ENCODE peak calls at places on chromosomes 2 and 18, in ten cellular contexts. One of them, this sample, is unnamed.

GRCh38 chr2:110678457-110679336 is 834 bp upstream of the BUB1 start:
- DNase-seq in foreskin fibroblast: no peak
- DNase-seq in kidney epithelial cell: no peak
- DNase-seq in neural crest cell: peak
- DNase-seq in nephron progenitor cell: peak
- DNase-seq in AG10803: peak
- DNase-seq in fibroblast of villous mesenchyme: peak
- DNase-seq in fibroblast of mammary gland: no peak
- DNase-seq in upper lobe of right lung: peak
- DNase-seq in progenitor cell of endocrine pancreas: no peak
- DNase-seq in this sample: peak

GRCh38 chr2:163665051-163665450 is 70.8 kb downstream of the FIGN start:
- DNase-seq in foreskin fibroblast: no peak
- DNase-seq in kidney epithelial cell: no peak
- DNase-seq in neural crest cell: no peak
- DNase-seq in nephron progenitor cell: no peak
- DNase-seq in AG10803: no peak
- DNase-seq in fibroblast of villous mesenchyme: no peak
- DNase-seq in fibroblast of mammary gland: no peak
- DNase-seq in upper lobe of right lung: no peak
- DNase-seq in progenitor cell of endocrine pancreas: no peak
- DNase-seq in this sample: no peak

GRCh38 chr2:56191617-56192016 is 7.8 kb downstream of the CCDC85A start:
- DNase-seq in foreskin fibroblast: no peak
- DNase-seq in kidney epithelial cell: no peak
- DNase-seq in neural crest cell: no peak
- DNase-seq in nephron progenitor cell: peak
- DNase-seq in AG10803: peak
- DNase-seq in fibroblast of villous mesenchyme: peak
- DNase-seq in fibroblast of mammary gland: peak
- DNase-seq in upper lobe of right lung: no peak
- DNase-seq in progenitor cell of endocrine pancreas: no peak
- DNase-seq in this sample: no peak

GRCh38 chr2:224838335-224838734 is 122.2 kb upstream of the CCDC195 start:
- DNase-seq in foreskin fibroblast: peak
- DNase-seq in kidney epithelial cell: no peak
- DNase-seq in neural crest cell: no peak
- DNase-seq in nephron progenitor cell: no peak
- DNase-seq in AG10803: peak
- DNase-seq in fibroblast of villous mesenchyme: peak
- DNase-seq in fibroblast of mammary gland: peak
- DNase-seq in upper lobe of right lung: no peak
- DNase-seq in progenitor cell of endocrine pancreas: no peak
- DNase-seq in this sample: no peak

GRCh38 chr2:19503915-19504314 is 145.5 kb upstream of the OSR1 start:
- DNase-seq in foreskin fibroblast: no peak
- DNase-seq in kidney epithelial cell: no peak
- DNase-seq in neural crest cell: no peak
- DNase-seq in nephron progenitor cell: no peak
- DNase-seq in AG10803: no peak
- DNase-seq in fibroblast of villous mesenchyme: no peak
- DNase-seq in fibroblast of mammary gland: no peak
- DNase-seq in upper lobe of right lung: no peak
- DNase-seq in progenitor cell of endocrine pancreas: no peak
- DNase-seq in this sample: no peak

GRCh38 chr2:110866496-110866895 is 134.1 kb downstream of the ACOXL start:
- DNase-seq in foreskin fibroblast: no peak
- DNase-seq in kidney epithelial cell: no peak
- DNase-seq in neural crest cell: no peak
- DNase-seq in nephron progenitor cell: no peak
- DNase-seq in AG10803: no peak
- DNase-seq in fibroblast of villous mesenchyme: no peak
- DNase-seq in fibroblast of mammary gland: no peak
- DNase-seq in upper lobe of right lung: no peak
- DNase-seq in progenitor cell of endocrine pancreas: no peak
- DNase-seq in this sample: no peak

GRCh38 chr2:36357506-36358316 is 2.1 kb downstream of the CRIM1 start:
- DNase-seq in foreskin fibroblast: peak
- DNase-seq in kidney epithelial cell: peak
- DNase-seq in neural crest cell: peak
- DNase-seq in nephron progenitor cell: peak
- DNase-seq in AG10803: peak
- DNase-seq in fibroblast of villous mesenchyme: peak
- DNase-seq in fibroblast of mammary gland: peak
- DNase-seq in upper lobe of right lung: no peak
- DNase-seq in progenitor cell of endocrine pancreas: no peak
- DNase-seq in this sample: no peak

GRCh38 chr18:379665-380356 is 112.0 kb upstream of the THOC1 start:
- DNase-seq in foreskin fibroblast: no peak
- DNase-seq in kidney epithelial cell: no peak
- DNase-seq in neural crest cell: no peak
- DNase-seq in nephron progenitor cell: peak
- DNase-seq in AG10803: no peak
- DNase-seq in fibroblast of villous mesenchyme: peak
- DNase-seq in fibroblast of mammary gland: no peak
- DNase-seq in upper lobe of right lung: peak
- DNase-seq in progenitor cell of endocrine pancreas: no peak
- DNase-seq in this sample: no peak

GRCh38 chr2:37376421-37377186 is 32.2 kb downstream of the QPCT start:
- DNase-seq in foreskin fibroblast: peak
- DNase-seq in kidney epithelial cell: no peak
- DNase-seq in neural crest cell: no peak
- DNase-seq in nephron progenitor cell: no peak
- DNase-seq in AG10803: peak
- DNase-seq in fibroblast of villous mesenchyme: peak
- DNase-seq in fibroblast of mammary gland: peak
- DNase-seq in upper lobe of right lung: no peak
- DNase-seq in progenitor cell of endocrine pancreas: no peak
- DNase-seq in this sample: peak

GRCh38 chr2:16067444-16068232 is 127.3 kb downstream of the MYCN start:
- DNase-seq in foreskin fibroblast: no peak
- DNase-seq in kidney epithelial cell: no peak
- DNase-seq in neural crest cell: no peak
- DNase-seq in nephron progenitor cell: no peak
- DNase-seq in AG10803: no peak
- DNase-seq in fibroblast of villous mesenchyme: no peak
- DNase-seq in fibroblast of mammary gland: no peak
- DNase-seq in upper lobe of right lung: no peak
- DNase-seq in progenitor cell of endocrine pancreas: no peak
- DNase-seq in this sample: no peak

GRCh38 chr2:159070235-159070634 is 101.8 kb downstream of the TANC1 start:
- DNase-seq in foreskin fibroblast: no peak
- DNase-seq in kidney epithelial cell: no peak
- DNase-seq in neural crest cell: no peak
- DNase-seq in nephron progenitor cell: no peak
- DNase-seq in AG10803: no peak
- DNase-seq in fibroblast of villous mesenchyme: no peak
- DNase-seq in fibroblast of mammary gland: no peak
- DNase-seq in upper lobe of right lung: no peak
- DNase-seq in progenitor cell of endocrine pancreas: no peak
- DNase-seq in this sample: no peak

GRCh38 chr2:233556756-233557736 is 9.5 kb downstream of the USP40 start:
- DNase-seq in foreskin fibroblast: peak
- DNase-seq in kidney epithelial cell: peak
- DNase-seq in neural crest cell: no peak
- DNase-seq in nephron progenitor cell: no peak
- DNase-seq in AG10803: peak
- DNase-seq in fibroblast of villous mesenchyme: peak
- DNase-seq in fibroblast of mammary gland: peak
- DNase-seq in upper lobe of right lung: no peak
- DNase-seq in progenitor cell of endocrine pancreas: no peak
- DNase-seq in this sample: no peak

GRCh38 chr2:134310450-134311079 is 56.7 kb downstream of the MGAT5 start:
- DNase-seq in foreskin fibroblast: no peak
- DNase-seq in kidney epithelial cell: no peak
- DNase-seq in neural crest cell: no peak
- DNase-seq in nephron progenitor cell: no peak
- DNase-seq in AG10803: peak
- DNase-seq in fibroblast of villous mesenchyme: no peak
- DNase-seq in fibroblast of mammary gland: peak
- DNase-seq in upper lobe of right lung: no peak
- DNase-seq in progenitor cell of endocrine pancreas: no peak
- DNase-seq in this sample: no peak

GRCh38 chr2:226943862-226944610 is 108.2 kb downstream of the RHBDD1 start:
- DNase-seq in foreskin fibroblast: no peak
- DNase-seq in kidney epithelial cell: no peak
- DNase-seq in neural crest cell: no peak
- DNase-seq in nephron progenitor cell: no peak
- DNase-seq in AG10803: no peak
- DNase-seq in fibroblast of villous mesenchyme: no peak
- DNase-seq in fibroblast of mammary gland: no peak
- DNase-seq in upper lobe of right lung: no peak
- DNase-seq in progenitor cell of endocrine pancreas: no peak
- DNase-seq in this sample: no peak
- TF ChIP-seq CTCF in foreskin fibroblast: no peak
- TF ChIP-seq CTCF in kidney epithelial cell: no peak
- TF ChIP-seq CTCF in neural crest cell: no peak
- TF ChIP-seq CTCF in nephron progenitor cell: no peak
- TF ChIP-seq CTCF in AG10803: no peak
- TF ChIP-seq CTCF in fibroblast of villous mesenchyme: no peak
- TF ChIP-seq CTCF in fibroblast of mammary gland: no peak
- TF ChIP-seq CTCF in upper lobe of right lung: no peak
- TF ChIP-seq CTCF in progenitor cell of endocrine pancreas: no peak
- TF ChIP-seq CTCF in this sample: no peak

GRCh38 chr2:30224147-30224546 is 7.2 kb upstream of the LBH start:
- DNase-seq in foreskin fibroblast: no peak
- DNase-seq in kidney epithelial cell: no peak
- DNase-seq in neural crest cell: no peak
- DNase-seq in nephron progenitor cell: no peak
- DNase-seq in AG10803: no peak
- DNase-seq in fibroblast of villous mesenchyme: no peak
- DNase-seq in fibroblast of mammary gland: no peak
- DNase-seq in upper lobe of right lung: no peak
- DNase-seq in progenitor cell of endocrine pancreas: no peak
- DNase-seq in this sample: no peak

GRCh38 chr2:30225131-30225762 is 6.1 kb upstream of the LBH start:
- DNase-seq in foreskin fibroblast: no peak
- DNase-seq in kidney epithelial cell: no peak
- DNase-seq in neural crest cell: no peak
- DNase-seq in nephron progenitor cell: peak
- DNase-seq in AG10803: peak
- DNase-seq in fibroblast of villous mesenchyme: peak
- DNase-seq in fibroblast of mammary gland: peak
- DNase-seq in upper lobe of right lung: no peak
- DNase-seq in progenitor cell of endocrine pancreas: no peak
- DNase-seq in this sample: no peak

GRCh38 chr2:30222636-30223360 is 8.5 kb upstream of the LBH start:
- DNase-seq in foreskin fibroblast: no peak
- DNase-seq in kidney epithelial cell: no peak
- DNase-seq in neural crest cell: no peak
- DNase-seq in nephron progenitor cell: no peak
- DNase-seq in AG10803: no peak
- DNase-seq in fibroblast of villous mesenchyme: no peak
- DNase-seq in fibroblast of mammary gland: no peak
- DNase-seq in upper lobe of right lung: no peak
- DNase-seq in progenitor cell of endocrine pancreas: no peak
- DNase-seq in this sample: no peak

GRCh38 chr2:30222031-30222430 is 9.3 kb upstream of the LBH start:
- DNase-seq in foreskin fibroblast: no peak
- DNase-seq in kidney epithelial cell: no peak
- DNase-seq in neural crest cell: no peak
- DNase-seq in nephron progenitor cell: no peak
- DNase-seq in AG10803: no peak
- DNase-seq in fibroblast of villous mesenchyme: no peak
- DNase-seq in fibroblast of mammary gland: no peak
- DNase-seq in upper lobe of right lung: no peak
- DNase-seq in progenitor cell of endocrine pancreas: no peak
- DNase-seq in this sample: no peak

GRCh38 chr2:30223413-30223874 is 7.9 kb upstream of the LBH start:
- DNase-seq in foreskin fibroblast: no peak
- DNase-seq in kidney epithelial cell: no peak
- DNase-seq in neural crest cell: no peak
- DNase-seq in nephron progenitor cell: no peak
- DNase-seq in AG10803: no peak
- DNase-seq in fibroblast of villous mesenchyme: no peak
- DNase-seq in fibroblast of mammary gland: no peak
- DNase-seq in upper lobe of right lung: no peak
- DNase-seq in progenitor cell of endocrine pancreas: no peak
- DNase-seq in this sample: no peak
- TF ChIP-seq CTCF in foreskin fibroblast: no peak
- TF ChIP-seq CTCF in kidney epithelial cell: no peak
- TF ChIP-seq CTCF in neural crest cell: no peak
- TF ChIP-seq CTCF in nephron progenitor cell: no peak
- TF ChIP-seq CTCF in AG10803: no peak
- TF ChIP-seq CTCF in fibroblast of villous mesenchyme: no peak
- TF ChIP-seq CTCF in fibroblast of mammary gland: no peak
- TF ChIP-seq CTCF in upper lobe of right lung: no peak
- TF ChIP-seq CTCF in progenitor cell of endocrine pancreas: no peak
- TF ChIP-seq CTCF in this sample: no peak

GRCh38 chr2:41414486-41415230 is 633.2 kb upstream of the PKDCC start:
- DNase-seq in foreskin fibroblast: no peak
- DNase-seq in kidney epithelial cell: no peak
- DNase-seq in neural crest cell: peak
- DNase-seq in nephron progenitor cell: peak
- DNase-seq in AG10803: peak
- DNase-seq in fibroblast of villous mesenchyme: peak
- DNase-seq in fibroblast of mammary gland: peak
- DNase-seq in upper lobe of right lung: no peak
- DNase-seq in progenitor cell of endocrine pancreas: no peak
- DNase-seq in this sample: no peak
- TF ChIP-seq CTCF in foreskin fibroblast: peak
- TF ChIP-seq CTCF in kidney epithelial cell: peak
- TF ChIP-seq CTCF in neural crest cell: peak
- TF ChIP-seq CTCF in nephron progenitor cell: peak
- TF ChIP-seq CTCF in AG10803: peak
- TF ChIP-seq CTCF in fibroblast of villous mesenchyme: peak
- TF ChIP-seq CTCF in fibroblast of mammary gland: peak
- TF ChIP-seq CTCF in upper lobe of right lung: peak
- TF ChIP-seq CTCF in progenitor cell of endocrine pancreas: peak
- TF ChIP-seq CTCF in this sample: no peak

GRCh38 chr18:9333441-9334350 is 877 bp upstream of the TWSG1 start:
- DNase-seq in foreskin fibroblast: peak
- DNase-seq in kidney epithelial cell: no peak
- DNase-seq in neural crest cell: peak
- DNase-seq in nephron progenitor cell: peak
- DNase-seq in AG10803: no peak
- DNase-seq in fibroblast of villous mesenchyme: no peak
- DNase-seq in fibroblast of mammary gland: no peak
- DNase-seq in upper lobe of right lung: no peak
- DNase-seq in progenitor cell of endocrine pancreas: no peak
- DNase-seq in this sample: no peak

GRCh38 chr18:9335255-9336045 is 877 bp downstream of the TWSG1 start:
- DNase-seq in foreskin fibroblast: no peak
- DNase-seq in kidney epithelial cell: no peak
- DNase-seq in neural crest cell: no peak
- DNase-seq in nephron progenitor cell: no peak
- DNase-seq in AG10803: peak
- DNase-seq in fibroblast of villous mesenchyme: peak
- DNase-seq in fibroblast of mammary gland: peak
- DNase-seq in upper lobe of right lung: no peak
- DNase-seq in progenitor cell of endocrine pancreas: no peak
- DNase-seq in this sample: no peak

GRCh38 chr18:9337875-9338274 is 3.3 kb downstream of the TWSG1 start:
- DNase-seq in foreskin fibroblast: no peak
- DNase-seq in kidney epithelial cell: no peak
- DNase-seq in neural crest cell: no peak
- DNase-seq in nephron progenitor cell: no peak
- DNase-seq in AG10803: peak
- DNase-seq in fibroblast of villous mesenchyme: no peak
- DNase-seq in fibroblast of mammary gland: peak
- DNase-seq in upper lobe of right lung: no peak
- DNase-seq in progenitor cell of endocrine pancreas: no peak
- DNase-seq in this sample: no peak

GRCh38 chr18:9336827-9337226 is 2.3 kb downstream of the TWSG1 start:
- DNase-seq in foreskin fibroblast: no peak
- DNase-seq in kidney epithelial cell: no peak
- DNase-seq in neural crest cell: no peak
- DNase-seq in nephron progenitor cell: no peak
- DNase-seq in AG10803: no peak
- DNase-seq in fibroblast of villous mesenchyme: no peak
- DNase-seq in fibroblast of mammary gland: no peak
- DNase-seq in upper lobe of right lung: no peak
- DNase-seq in progenitor cell of endocrine pancreas: no peak
- DNase-seq in this sample: no peak

GRCh38 chr18:9334351-9335254 is at the start of gene TWSG1:
- DNase-seq in foreskin fibroblast: peak
- DNase-seq in kidney epithelial cell: peak
- DNase-seq in neural crest cell: peak
- DNase-seq in nephron progenitor cell: peak
- DNase-seq in AG10803: peak
- DNase-seq in fibroblast of villous mesenchyme: peak
- DNase-seq in fibroblast of mammary gland: peak
- DNase-seq in upper lobe of right lung: peak
- DNase-seq in progenitor cell of endocrine pancreas: peak
- DNase-seq in this sample: peak
- TF ChIP-seq CTCF in foreskin fibroblast: no peak
- TF ChIP-seq CTCF in kidney epithelial cell: peak
- TF ChIP-seq CTCF in neural crest cell: peak
- TF ChIP-seq CTCF in nephron progenitor cell: no peak
- TF ChIP-seq CTCF in AG10803: peak
- TF ChIP-seq CTCF in fibroblast of villous mesenchyme: peak
- TF ChIP-seq CTCF in fibroblast of mammary gland: no peak
- TF ChIP-seq CTCF in upper lobe of right lung: peak
- TF ChIP-seq CTCF in progenitor cell of endocrine pancreas: peak
- TF ChIP-seq CTCF in this sample: no peak